ENCODE peak calls at places on chromosomes 1 and 21, in six cellular contexts. E, H, T, N, L and Q are unnamed samples.

GRCh38 chr1:220741825-220742224 is 6.3 kb upstream of the MTARC2 start:
- DNase-seq in E (no peak), H (no peak), T (no peak), N (no peak), L (no peak), Q (no peak)

GRCh38 chr1:33410091-33410701 is 20.7 kb downstream of the PHC2 start:
- DNase-seq in E (no peak), H (no peak), T (peak; percentile 82), N (no peak), L (no peak), Q (no peak)

GRCh38 chr1:207702317-207702716 is 49.5 kb upstream of the CD46 start:
- DNase-seq in E (no peak), H (no peak), T (no peak), N (no peak), L (no peak), Q (no peak)

GRCh38 chr1:23810818-23811420 is 10.4 kb upstream of the GALE start:
- DNase-seq in E (no peak), H (no peak), T (no peak), N (no peak), L (peak; percentile 64), Q (no peak)

GRCh38 chr1:153527023-153527724 is 8.6 kb downstream of the S100A6 start:
- DNase-seq in E (no peak), H (no peak), T (peak; percentile 42), N (no peak), L (no peak), Q (no peak)

GRCh38 chr1:212655668-212656440 is 43.8 kb downstream of the BATF3 start:
- DNase-seq in E (no peak), H (no peak), T (peak; percentile 45), N (peak; percentile 86), L (no peak), Q (no peak)

GRCh38 chr1:30250338-30251022 is 472.9 kb downstream of the MATN1 start:
- DNase-seq in E (no peak), H (no peak), T (no peak), N (no peak), L (no peak), Q (no peak)

GRCh38 chr1:184379111-184379752 is 7.6 kb upstream of the C1orf21 start:
- DNase-seq in E (no peak), H (no peak), T (no peak), N (no peak), L (no peak), Q (no peak)

GRCh38 chr1:107141491-107142369 is 891 bp downstream of the NTNG1 start:
- DNase-seq in E (peak; percentile 13), H (no peak), T (peak; percentile 61), N (peak; percentile 15), L (no peak), Q (no peak)

GRCh38 chr1:193355179-193355578 is 168.8 kb upstream of the B3GALT2 start:
- DNase-seq in E (peak; percentile 25), H (no peak), T (no peak), N (no peak), L (no peak), Q (no peak)

GRCh38 chr21:19969156-19969555 is 1029.1 kb upstream of the NCAM2 start:
- DNase-seq in E (no peak), H (no peak), T (no peak), N (no peak), L (no peak), Q (no peak)

GRCh38 chr21:14949603-14950002 is 115.2 kb downstream of the NRIP1 start:
- DNase-seq in E (no peak), H (no peak), T (no peak), N (no peak), L (no peak), Q (no peak)

GRCh38 chr1:178192686-178193085 is 98.8 kb downstream of the RASAL2 start:
- DNase-seq in E (peak; percentile 70), H (no peak), T (peak; percentile 87), N (peak; percentile 69), L (peak; percentile 31), Q (no peak)

GRCh38 chr21:46125846-46126301 is 28.0 kb downstream of the COL6A2 start:
- DNase-seq in E (peak; percentile 9), H (peak; percentile 12), T (no peak), N (no peak), L (no peak), Q (no peak)

GRCh38 chr1:19391596-19391981 is 79.5 kb downstream of the SLC66A1 start:
- DNase-seq in E (no peak), H (no peak), T (no peak), N (no peak), L (no peak), Q (no peak)

GRCh38 chr1:19390166-19390850 is 78.2 kb downstream of the SLC66A1 start:
- DNase-seq in E (no peak), H (no peak), T (no peak), N (no peak), L (no peak), Q (no peak)

GRCh38 chr1:19393051-19393450 is 80.9 kb downstream of the SLC66A1 start:
- DNase-seq in E (no peak), H (no peak), T (no peak), N (no peak), L (no peak), Q (no peak)

GRCh38 chr1:19390901-19391595 is 78.9 kb downstream of the SLC66A1 start:
- DNase-seq in E (peak; percentile 29), H (peak; percentile 58), T (peak; percentile 85), N (no peak), L (peak; percentile 47), Q (peak; percentile 36)

GRCh38 chr1:19392221-19392620 is 80.1 kb downstream of the SLC66A1 start:
- DNase-seq in E (no peak), H (no peak), T (no peak), N (no peak), L (no peak), Q (no peak)
- H3K4me1 ChIP-seq in E (no peaks in the 10 kb centered on the region), H (no peaks in the 10 kb centered on the region), T (peaks cover 33% of the 10 kb centered on the region), N (no peaks in the 10 kb centered on the region), L (peaks cover 11% of the 10 kb centered on the region), Q (peaks cover 53% of the 10 kb centered on the region)

GRCh38 chr1:39177641-39178040 is 26.9 kb upstream of the MACF1 start:
- DNase-seq in E (no peak), H (no peak), T (no peak), N (no peak), L (no peak), Q (no peak)

GRCh38 chr1:39173119-39173994 is 31.1 kb upstream of the MACF1 start:
- DNase-seq in E (no peak), H (no peak), T (peak; percentile 70), N (no peak), L (no peak), Q (no peak)

GRCh38 chr1:39170731-39171375 is 33.6 kb upstream of the MACF1 start:
- DNase-seq in E (no peak), H (no peak), T (no peak), N (no peak), L (no peak), Q (no peak)

GRCh38 chr1:39174400-39175081 is 30.0 kb upstream of the MACF1 start:
- DNase-seq in E (no peak), H (no peak), T (no peak), N (no peak), L (no peak), Q (no peak)

DNA sequence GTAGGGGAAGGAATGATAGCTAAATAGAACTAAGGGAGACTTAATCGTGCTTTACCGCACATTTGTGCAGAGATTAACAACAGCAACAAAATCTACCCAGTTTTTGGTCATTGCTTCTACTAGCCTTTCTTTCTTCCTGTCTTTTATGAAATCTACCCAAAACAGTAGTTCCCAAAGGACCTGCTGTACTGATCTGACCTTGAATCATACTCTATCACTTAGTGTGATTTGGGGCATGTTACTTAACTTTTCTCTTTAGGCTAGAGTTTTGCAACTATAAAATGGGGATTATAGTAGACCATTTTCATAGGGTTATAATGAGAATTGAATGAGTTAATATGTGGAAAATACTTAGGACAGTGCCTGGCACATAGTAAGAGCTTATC is 30.5 kb upstream of the MACF1 start:
- DNase-seq in E (no peak), H (no peak), T (no peak), N (no peak), L (no peak), Q (no peak)
- H3K4me1 ChIP-seq in E (peaks cover 43% of the 10 kb centered on the region), H (no peaks in the 10 kb centered on the region), T (peaks cover 32% of the 10 kb centered on the region), N (peaks cover 20% of the 10 kb centered on the region), L (peaks cover 10% of the 10 kb centered on the region), Q (no peaks in the 10 kb centered on the region)

GRCh38 chr1:12477301-12477700 is 140.7 kb downstream of the DHRS3 start:
- DNase-seq in E (no peak), H (no peak), T (no peak), N (no peak), L (no peak), Q (no peak)
- H3K4me1 ChIP-seq in E (peaks cover 54% of the 10 kb centered on the region), H (peaks cover 5% of the 10 kb centered on the region), T (peaks cover 38% of the 10 kb centered on the region), N (peaks cover 74% of the 10 kb centered on the region), L (peaks cover 50% of the 10 kb centered on the region), Q (peaks cover 73% of the 10 kb centered on the region)

DNA sequence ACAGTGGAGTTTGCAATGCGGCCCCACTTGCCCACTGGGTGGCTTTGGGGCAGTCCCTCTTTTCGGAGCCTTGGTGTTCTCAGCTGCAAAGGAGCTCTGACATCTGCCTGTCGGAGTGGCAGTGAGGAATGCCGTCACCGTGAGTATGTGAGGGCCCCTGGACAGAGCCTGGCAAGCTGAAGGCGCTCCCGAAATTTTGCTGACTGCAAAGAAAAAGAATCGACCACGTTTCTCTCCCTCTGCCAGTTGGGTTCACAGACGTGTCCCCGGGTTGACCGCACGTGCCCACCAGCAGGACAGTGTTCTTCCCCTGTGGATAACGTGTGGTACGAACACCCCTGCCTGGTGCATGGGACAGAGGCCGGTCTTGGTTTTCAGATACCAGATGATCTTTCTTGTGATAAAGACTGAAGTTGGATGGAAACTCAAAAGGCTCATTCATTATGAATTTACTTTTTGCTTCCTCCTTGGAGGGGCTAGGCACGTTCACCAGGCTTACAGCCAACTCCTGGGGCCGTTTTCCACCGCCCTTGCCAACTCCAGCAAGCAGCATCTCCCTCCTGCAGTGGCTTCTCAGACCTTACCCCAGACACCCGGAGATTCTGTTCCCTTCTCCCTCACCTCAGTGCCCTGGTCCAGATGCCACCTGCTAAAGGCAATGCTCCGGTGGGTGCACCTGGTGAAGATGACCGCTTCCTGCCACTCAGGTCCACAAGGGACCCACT is 29.7 kb downstream of the ECE1 start:
- DNase-seq in E (no peak), H (no peak), T (no peak), N (peak; percentile 17), L (no peak), Q (no peak)
- H3K4me1 ChIP-seq in E (peaks cover 28% of the 10 kb centered on the region), H (no peaks in the 10 kb centered on the region), T (peaks cover 42% of the 10 kb centered on the region), N (peaks cover 26% of the 10 kb centered on the region), L (peaks cover 21% of the 10 kb centered on the region), Q (peaks cover 24% of the 10 kb centered on the region)

GRCh38 chr1:31944205-31945089 is 6.3 kb upstream of the PTP4A2 start:
- DNase-seq in E (peak; percentile 78), H (peak; percentile 77), T (peak; percentile 85), N (peak; percentile 90), L (peak; percentile 92), Q (peak; percentile 64)
- H3K4me1 ChIP-seq in E (peaks cover 11% of the 10 kb centered on the region), H (no peaks in the 10 kb centered on the region), T (peaks cover 12% of the 10 kb centered on the region), N (peaks cover 66% of the 10 kb centered on the region), L (peaks cover 7% of the 10 kb centered on the region), Q (peaks cover 40% of the 10 kb centered on the region)

GRCh38 chr1:210396541-210396940 is 67.8 kb downstream of the HHAT start:
- DNase-seq in E (no peak), H (no peak), T (no peak), N (no peak), L (no peak), Q (no peak)
- H3K4me1 ChIP-seq in E (no peaks in the 10 kb centered on the region), H (no peaks in the 10 kb centered on the region), T (peaks cover 10% of the 10 kb centered on the region), N (peaks cover 18% of the 10 kb centered on the region), L (no peaks in the 10 kb centered on the region), Q (peaks cover 14% of the 10 kb centered on the region)